ENCODE peak calls at places on chromosomes 3 and 15, in seven cellular contexts. C, R, H, J, U, W and X are unnamed samples.

GRCh38 chr15:75723847-75724660 is 11.4 kb upstream of the CSPG4 start:
- DNase-seq in C (no peak), R (peak; percentile 97), H (no peak), J (peak; percentile 53), U (no peak), W (no peak), X (peak; percentile 22)

GRCh38 chr15:100043069-100043641 is 298.6 kb downstream of the ADAMTS17 start:
- DNase-seq in C (no peak), R (no peak), H (no peak), J (no peak), U (no peak), W (no peak), X (no peak)

GRCh38 chr3:29026301-29026700 is 254.6 kb upstream of the RBMS3 start:
- DNase-seq in C (no peak), R (no peak), H (no peak), J (no peak), U (no peak), W (no peak), X (no peak)

GRCh38 chr3:66039590-66039887 is 821 bp upstream of the MAGI1 start:
- DNase-seq in C (no peak), R (no peak), H (peak; percentile 40), J (no peak), U (no peak), W (no peak), X (no peak)

GRCh38 chr3:196837819-196838420 is 29.8 kb upstream of the SENP5 start:
- DNase-seq in C (peak; percentile 82), R (no peak), H (peak; percentile 65), J (peak; percentile 79), U (peak; percentile 61), W (peak; percentile 54), X (peak; percentile 61)

GRCh38 chr3:195815169-195815771 is 3.5 kb upstream of the MUC4 start:
- DNase-seq in C (no peak), R (no peak), H (no peak), J (no peak), U (no peak), W (no peak), X (no peak)

GRCh38 chr3:69012111-69012835 is 1.2 kb downstream of the EOGT start:
- DNase-seq in C (no peak), R (no peak), H (no peak), J (no peak), U (no peak), W (no peak), X (no peak)

GRCh38 chr15:26864664-26865191 is 2.1 kb upstream of the GABRA5 start:
- DNase-seq in C (peak; percentile 29), R (peak; percentile 68), H (no peak), J (no peak), U (no peak), W (no peak), X (no peak)

GRCh38 chr15:68776477-68777270 is 44.0 kb downstream of the ANP32A start:
- DNase-seq in C (no peak), R (no peak), H (no peak), J (no peak), U (no peak), W (no peak), X (no peak)

GRCh38 chr15:38886315-38887163 is 321.9 kb upstream of the RASGRP1 start:
- DNase-seq in C (no peak), R (no peak), H (no peak), J (no peak), U (no peak), W (no peak), X (no peak)

GRCh38 chr15:101497484-101498034 is 8.1 kb upstream of the PCSK6 start:
- DNase-seq in C (no peak), R (peak; percentile 80), H (no peak), J (no peak), U (no peak), W (no peak), X (no peak)

GRCh38 chr3:100600181-100601042 is 9.0 kb upstream of the ADGRG7 start:
- DNase-seq in C (no peak), R (no peak), H (no peak), J (no peak), U (no peak), W (no peak), X (no peak)

GRCh38 chr15:26889298-26889898 is 22.5 kb downstream of the GABRA5 start:
- DNase-seq in C (peak; percentile 34), R (peak; percentile 50), H (peak; percentile 51), J (peak; percentile 59), U (no peak), W (no peak), X (no peak)

GRCh38 chr3:56801597-56802410 is at the start of gene ARHGEF3:
- DNase-seq in C (peak; percentile 81), R (no peak), H (peak; percentile 79), J (peak; percentile 89), U (peak; percentile 85), W (peak; percentile 81), X (peak; percentile 79)

GRCh38 chr3:112967828-112968227 is 7.1 kb downstream of the CD200R1 start:
- DNase-seq in C (peak; percentile 97), R (no peak), H (no peak), J (no peak), U (no peak), W (no peak), X (no peak)

GRCh38 chr3:30352919-30353318 is 253.5 kb upstream of the TGFBR2 start:
- DNase-seq in C (no peak), R (no peak), H (no peak), J (no peak), U (no peak), W (no peak), X (no peak)

GRCh38 chr3:177126015-177126773 is 71.1 kb downstream of the TBL1XR1 start:
- DNase-seq in C (no peak), R (no peak), H (no peak), J (no peak), U (no peak), W (no peak), X (no peak)

GRCh38 chr3:43181202-43181910 is 75.5 kb upstream of the POMGNT2 start:
- DNase-seq in C (no peak), R (no peak), H (no peak), J (peak; percentile 58), U (peak; percentile 41), W (peak; percentile 12), X (peak; percentile 32)

GRCh38 chr3:98978068-98978811 is 76.7 kb upstream of the DCBLD2 start:
- DNase-seq in C (no peak), R (no peak), H (no peak), J (no peak), U (no peak), W (no peak), X (no peak)

GRCh38 chr15:85646538-85647091 is 148.1 kb downstream of the KLHL25 start:
- DNase-seq in C (no peak), R (no peak), H (no peak), J (no peak), U (peak; percentile 34), W (no peak), X (peak; percentile 20)

GRCh38 chr15:47485419-47485818 is 231.9 kb upstream of the SEMA6D start:
- DNase-seq in C (no peak), R (no peak), H (no peak), J (no peak), U (no peak), W (no peak), X (no peak)

GRCh38 chr15:25236861-25237155 is 202.0 kb downstream of the UBE3A start:
- DNase-seq in C (no peak), R (no peak), H (no peak), J (no peak), U (no peak), W (no peak), X (no peak)

GRCh38 chr3:129366312-129366831 is 62.1 kb downstream of the EFCAB12 start:
- DNase-seq in C (no peak), R (no peak), H (no peak), J (no peak), U (no peak), W (no peak), X (no peak)

GRCh38 chr3:37145607-37146006 is 28.8 kb downstream of the LRRFIP2 start:
- DNase-seq in C (peak; percentile 97), R (no peak), H (no peak), J (no peak), U (no peak), W (no peak), X (no peak)

GRCh38 chr3:179713643-179714090 is 60.8 kb downstream of the USP13 start:
- DNase-seq in C (no peak), R (no peak), H (no peak), J (no peak), U (no peak), W (no peak), X (no peak)

GRCh38 chr3:135090020-135090717 is 295.1 kb downstream of the EPHB1 start:
- DNase-seq in C (no peak), R (no peak), H (no peak), J (no peak), U (no peak), W (no peak), X (no peak)

GRCh38 chr3:141373768-141374526 is 5.6 kb downstream of the ZBTB38 start:
- DNase-seq in C (no peak), R (no peak), H (peak; percentile 79), J (no peak), U (no peak), W (no peak), X (no peak)

GRCh38 chr15:42858540-42858939 is 62.0 kb downstream of the TTBK2 start:
- DNase-seq in C (no peak), R (no peak), H (no peak), J (no peak), U (no peak), W (no peak), X (no peak)

GRCh38 chr3:194671511-194671899 is 486 bp downstream of the LSG1 start:
- DNase-seq in C (peak; percentile 74), R (peak; percentile 4), H (no peak), J (no peak), U (peak; percentile 18), W (no peak), X (no peak)

GRCh38 chr15:78004222-78004727 is 73.2 kb downstream of the TBC1D2B start:
- DNase-seq in C (no peak), R (no peak), H (no peak), J (no peak), U (no peak), W (no peak), X (no peak)

GRCh38 chr3:17431004-17431403 is 311.4 kb downstream of the TBC1D5 start:
- DNase-seq in C (peak; percentile 8), R (no peak), H (no peak), J (no peak), U (no peak), W (no peak), X (no peak)

GRCh38 chr3:72960812-72961518 is 35.6 kb upstream of the PPP4R2 start:
- DNase-seq in C (no peak), R (no peak), H (no peak), J (no peak), U (no peak), W (no peak), X (no peak)

GRCh38 chr3:177443469-177443868 is 246.2 kb upstream of the TBL1XR1 start:
- DNase-seq in C (no peak), R (no peak), H (no peak), J (no peak), U (no peak), W (no peak), X (no peak)

GRCh38 chr3:146115619-146116018 is 45.4 kb downstream of the PLOD2 start:
- DNase-seq in C (no peak), R (no peak), H (no peak), J (no peak), U (no peak), W (no peak), X (no peak)